ENCODE peak calls at places on chromosomes 7 and 10, in four cellular contexts. R is transverse colon, I is body of pancreas, C is spleen. G is an unnamed sample.

GRCh38 chr10:49179699-49180511 is 8.3 kb downstream of the TMEM273 start:
- DNase-seq in I (no peak), R (no peak), C (peak), G (no peak)

GRCh38 chr7:4136036-4136435 is 546.1 kb upstream of the FOXK1 start:
- DNase-seq in I (peak), R (no peak), C (peak), G (no peak)

GRCh38 chr7:70571403-70571911 is 560.5 kb upstream of the GALNT17 start:
- DNase-seq in R (peak), C (no peak), I (no peak), G (no peak)

GRCh38 chr10:75940742-75941141 is 509.3 kb downstream of the LRMDA start:
- DNase-seq in R (no peak), C (no peak), I (no peak), G (no peak)

GRCh38 chr10:79045566-79046175 is 23.1 kb upstream of the ZMIZ1 start:
- DNase-seq in C (peak), R (no peak), I (no peak), G (no peak)

GRCh38 chr7:55306331-55306730 is 58.8 kb upstream of the LANCL2 start:
- DNase-seq in I (no peak), C (no peak), R (no peak), G (peak)

GRCh38 chr10:48762104-48763042 is 77.7 kb downstream of the WDFY4 start:
- DNase-seq in R (no peak), I (no peak), C (no peak), G (no peak)

GRCh38 chr10:86520871-86521619 is 547 bp downstream of the WAPL start:
- DNase-seq in R (peak), I (peak), C (peak), G (peak)

GRCh38 chr10:99530108-99531025 is 2.4 kb upstream of the NKX2-3 start:
- DNase-seq in R (peak), I (no peak), C (peak), G (no peak)

GRCh38 chr7:44757311-44757710 is 8.7 kb downstream of the ZMIZ2 start:
- DNase-seq in I (no peak), R (no peak), C (peak), G (no peak)

GRCh38 chr10:59276928-59277327 is 85.4 kb downstream of the FAM13C start:
- DNase-seq in I (no peak), R (no peak), C (no peak), G (no peak)

GRCh38 chr7:25847331-25848070 is 304.5 kb upstream of the NFE2L3 start:
- DNase-seq in I (no peak), R (no peak), C (no peak), G (peak)

GRCh38 chr7:5677538-5678294 is 103.7 kb downstream of the RNF216 start:
- DNase-seq in I (peak), C (peak), R (peak), G (peak)

GRCh38 chr10:111875760-111876159 is 307.8 kb downstream of the GPAM start:
- DNase-seq in R (no peak), C (no peak), I (no peak), G (no peak)

GRCh38 chr7:134742688-134743350 is 36.6 kb upstream of the CALD1 start:
- DNase-seq in R (peak), C (no peak), I (peak), G (peak)

GRCh38 chr10:105727131-105727530 is 1086.0 kb downstream of the SORCS3 start:
- DNase-seq in I (no peak), C (no peak), R (no peak), G (no peak)

GRCh38 chr7:39700165-39700564 is 76.8 kb downstream of the RALA start:
- DNase-seq in C (no peak), R (no peak), I (no peak), G (no peak)

GRCh38 chr7:130292682-130293257 is at the start of gene CPA4:
- DNase-seq in R (no peak), C (no peak), I (no peak), G (peak)

GRCh38 chr7:157897686-157898085 is 560.9 kb downstream of the DNAJB6 start:
- DNase-seq in I (no peak), R (no peak), C (no peak), G (no peak)

GRCh38 chr7:5429253-5429856 is 5.7 kb upstream of the TNRC18 start:
- DNase-seq in I (peak), R (peak), C (peak), G (no peak)

GRCh38 chr10:11165591-11166543 is 148.2 kb downstream of the CELF2 start:
- DNase-seq in R (peak), I (peak), C (peak), G (no peak)

GRCh38 chr7:138886501-138886917 is 88.5 kb upstream of the ATP6V0A4 start:
- DNase-seq in C (no peak), R (no peak), I (no peak), G (peak)

GRCh38 chr7:50349963-50350944 is 45.7 kb downstream of the IKZF1 start:
- DNase-seq in C (peak), I (no peak), R (no peak), G (no peak)

GRCh38 chr7:92135100-92135429 is 788 bp upstream of the CYP51A1 start:
- DNase-seq in C (no peak), I (peak), R (peak), G (no peak)

GRCh38 chr7:22454446-22454845 is 45.5 kb downstream of the STEAP1B start:
- DNase-seq in I (no peak), R (no peak), C (no peak), G (no peak)

GRCh38 chr10:20888620-20889337 is 8.3 kb downstream of the NEBL start:
- DNase-seq in R (no peak), I (no peak), C (no peak), G (no peak)

GRCh38 chr7:47254081-47255006 is 327.6 kb downstream of the TNS3 start:
- DNase-seq in C (peak), I (peak), R (peak), G (peak)

GRCh38 chr7:134034652-134035051 is 92.5 kb upstream of the LRGUK start:
- DNase-seq in R (no peak), C (no peak), I (no peak), G (no peak)

GRCh38 chr7:96674565-96674964 is 35.1 kb downstream of the SEM1 start:
- DNase-seq in R (no peak), I (no peak), C (no peak), G (no peak)

GRCh38 chr10:44395902-44396670 is 11.2 kb upstream of the CXCL12 start:
- DNase-seq in R (no peak), I (no peak), C (peak), G (no peak)

GRCh38 chr10:3782456-3783312 is 2.3 kb downstream of the KLF6 start:
- DNase-seq in C (peak), I (peak), R (peak), G (peak)

DNA sequence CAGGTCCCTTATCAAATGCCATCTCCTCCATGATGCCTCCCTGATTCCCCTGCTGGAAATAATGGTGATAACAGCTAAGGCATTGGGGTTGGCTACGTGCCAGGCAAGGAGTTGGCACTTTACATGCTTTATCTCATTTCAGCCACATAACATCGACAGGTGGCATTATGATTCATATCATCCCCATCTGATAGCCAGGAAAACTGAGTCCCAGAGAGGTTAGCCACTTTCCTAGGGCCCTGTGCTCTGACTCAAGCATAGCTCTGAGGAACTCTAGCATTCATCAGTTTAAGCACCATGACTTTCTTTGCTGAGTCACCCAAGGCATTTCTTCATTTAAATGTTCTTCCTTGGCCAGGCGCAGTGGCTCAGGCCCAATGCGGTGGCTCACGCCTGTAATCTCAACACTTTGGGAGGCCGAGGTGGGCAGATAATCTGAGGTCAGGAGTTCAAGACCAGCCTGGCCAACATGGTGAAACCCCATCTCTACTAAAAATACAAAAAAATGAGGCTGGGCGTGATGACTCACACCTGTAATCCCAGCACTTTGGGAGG is 6.6 kb downstream of the LEP start:
- DNase-seq in C (no peak), R (no peak), I (no peak), G (peak)
- TF ChIP-seq CTCF in C (no peak), R (no peak), I (no peak), G (peak)

DNA sequence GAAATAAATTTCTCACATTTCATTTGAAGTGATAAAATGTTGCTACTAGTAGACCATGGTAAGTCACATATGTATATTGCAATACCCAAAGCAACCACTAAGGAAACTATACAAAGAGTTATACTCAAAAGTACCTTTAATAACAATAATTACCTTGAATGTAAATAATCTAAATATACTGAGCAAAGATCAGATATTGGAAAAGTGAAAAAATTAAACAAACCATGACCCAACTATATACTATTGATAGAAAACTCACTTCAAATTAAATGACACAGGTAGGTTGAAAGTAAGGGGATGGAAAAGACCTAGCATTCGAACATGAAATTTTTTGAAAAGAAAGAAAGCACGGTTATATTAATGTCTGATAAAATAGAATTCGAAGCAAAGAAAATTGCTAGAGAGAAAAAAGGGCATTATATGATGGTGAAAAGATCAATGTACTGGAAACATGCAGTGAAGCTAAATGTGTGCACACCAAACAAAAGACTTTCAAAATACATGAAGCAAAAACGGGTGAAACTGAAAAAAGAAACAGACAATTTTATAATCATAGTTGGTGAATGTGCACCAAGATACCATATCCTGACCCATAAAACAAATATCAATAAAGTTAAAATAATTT is 29.1 kb downstream of the TFPI2 start:
- DNase-seq in R (no peak), I (no peak), C (no peak), G (no peak)
- TF ChIP-seq CTCF in R (no peak), I (no peak), C (no peak), G (peak)

GRCh38 chr7:884191-885003 is 8.0 kb downstream of the GET4 start:
- DNase-seq in C (peak), R (no peak), I (peak), G (no peak)
- TF ChIP-seq CTCF in C (no peak), R (no peak), I (no peak), G (no peak)

GRCh38 chr7:106178593-106179134 is 66.6 kb upstream of the SYPL1 start:
- DNase-seq in I (peak), C (no peak), R (no peak), G (peak)
- TF ChIP-seq CTCF in I (no peak), C (no peak), R (no peak), G (peak)

GRCh38 chr10:103781329-103782061 is 73.9 kb downstream of the SH3PXD2A start:
- DNase-seq in I (no peak), R (peak), C (no peak), G (peak)
- TF ChIP-seq CTCF in I (no peak), R (peak), C (no peak), G (peak)

GRCh38 chr10:102394801-102395676 is 466 bp upstream of the NFKB2 start:
- DNase-seq in R (peak), I (peak), C (peak), G (no peak)

GRCh38 chr10:102396751-102397151 is 1.2 kb downstream of the NFKB2 start:
- DNase-seq in C (no peak), I (no peak), R (no peak), G (no peak)

GRCh38 chr10:102396251-102396650 is 746 bp downstream of the NFKB2 start:
- DNase-seq in I (no peak), C (no peak), R (no peak), G (no peak)

GRCh38 chr10:102394079-102394800 is 1.3 kb upstream of the NFKB2 start:
- DNase-seq in I (peak), R (peak), C (peak), G (peak)

GRCh38 chr10:102395677-102396197 is at the start of gene NFKB2:
- DNase-seq in C (peak), R (no peak), I (no peak), G (peak)
- TF ChIP-seq CTCF in C (no peak), R (no peak), I (no peak), G (no peak)

GRCh38 chr10:45647118-45647517 is 25.5 kb downstream of the ZFAND4 start:
- DNase-seq in C (no peak), R (no peak), I (no peak), G (no peak)
- TF ChIP-seq CTCF in C (no peak), R (no peak), I (no peak), G (no peak)

G was measured in HFFc6.